ENCODE peak calls at places on chromosomes 4 and X, in eight cellular contexts. F is AML-193; R is adrenal gland; V is T follicular helper cell; W is activated CD4-positive, alpha-beta T cell treated with anti-CD3 and anti-CD28 coated beads, Interleukin-2, amount 10 ng/mL, durations not matched to agents 7 days and 5 days; K is HT1080; A is stimulated activated CD4-positive, alpha-beta T cell treated with anti-CD3 and anti-CD28 coated beads, Interleukin-15, amount 100 ng/mL, for 24 hours; X is HS-5. T is an unnamed sample.
A peak's percentile ranks its signal among the peaks of the same experiment; 100 is the strongest.

GRCh38 chr4:677431-678293 is 3.3 kb downstream of the MYL5 start:
- DNase-seq in V (peak; percentile 31), X (no peak), K (no peak), A (peak; percentile 57), F (no peak), W (no peak), R (peak; percentile 69), T (no peak)

GRCh38 chrX:97326456-97326855 is 442.7 kb downstream of the RPA4 start:
- DNase-seq in K (no peak), F (no peak), W (no peak), V (no peak), X (no peak), A (no peak), R (no peak), T (no peak)

GRCh38 chrX:24198101-24198500 is 48.6 kb downstream of the ZFX start:
- DNase-seq in X (no peak), K (no peak), R (no peak), A (no peak), V (no peak), W (no peak), F (no peak), T (no peak)

GRCh38 chr4:111813565-111814140 is 331.6 kb upstream of the FAM241A start:
- DNase-seq in F (no peak), X (no peak), R (no peak), V (no peak), A (no peak), K (no peak), W (no peak), T (no peak)

GRCh38 chr4:78951862-78952472 is 12.7 kb upstream of the PAQR3 start:
- DNase-seq in K (peak; percentile 26), A (peak; percentile 31), V (no peak), X (no peak), W (peak; percentile 52), R (no peak), F (peak; percentile 47), T (peak; percentile 58)

GRCh38 chr4:23931489-23931830 is 41.6 kb upstream of the PPARGC1A start:
- DNase-seq in A (no peak), R (no peak), W (no peak), F (no peak), V (no peak), X (no peak), K (no peak), T (no peak)

GRCh38 chrX:23811135-23811781 is 28.3 kb downstream of the SAT1 start:
- DNase-seq in R (peak; percentile 52), X (no peak), A (no peak), W (no peak), V (no peak), K (no peak), F (peak; percentile 78), T (peak; percentile 40)

GRCh38 chr4:184402740-184403383 is 71.5 kb downstream of the IRF2 start:
- DNase-seq in F (no peak), V (no peak), R (no peak), K (no peak), X (no peak), A (no peak), W (no peak), T (no peak)

GRCh38 chr4:16067515-16067914 is 16.3 kb downstream of the PROM1 start:
- DNase-seq in K (peak; percentile 23), X (no peak), F (no peak), R (no peak), W (no peak), A (no peak), V (no peak), T (peak; percentile 81)

GRCh38 chrX:7110821-7111276 is 36.7 kb upstream of the STS start:
- DNase-seq in K (peak; percentile 62), A (no peak), W (no peak), R (no peak), V (no peak), F (peak; percentile 0), X (no peak), T (no peak)

GRCh38 chr4:140052050-140052449 is 101.9 kb downstream of the MAML3 start:
- DNase-seq in A (peak; percentile 49), R (peak; percentile 85), V (no peak), K (no peak), X (no peak), W (peak; percentile 50), F (peak; percentile 25), T (peak; percentile 51)

GRCh38 chr4:57113870-57114269 is 3.7 kb upstream of the IGFBP7 start:
- DNase-seq in X (no peak), R (no peak), W (no peak), V (no peak), A (no peak), F (no peak), K (no peak), T (no peak)

GRCh38 chr4:64564126-64564525 is 154.9 kb upstream of the TECRL start:
- DNase-seq in K (peak; percentile 72), V (no peak), W (no peak), A (no peak), X (no peak), F (no peak), R (no peak), T (no peak)

GRCh38 chr4:82578935-82579334 is 17.1 kb upstream of the TMEM150C start:
- DNase-seq in W (no peak), F (no peak), K (peak; percentile 35), R (no peak), V (no peak), X (no peak), A (no peak), T (peak; percentile 18)

GRCh38 chrX:115561605-115562491 is 874 bp downstream of the PLS3 start:
- DNase-seq in F (no peak), A (peak; percentile 15), R (peak; percentile 56), W (no peak), V (no peak), X (no peak), K (peak; percentile 38), T (peak; percentile 49)

GRCh38 chr4:118756429-118756828 is 71.2 kb downstream of the METTL14 start:
- DNase-seq in V (no peak), X (no peak), K (no peak), F (no peak), R (no peak), A (no peak), W (no peak), T (no peak)

GRCh38 chrX:107448625-107449468 is 605 bp upstream of the FRMPD3 start:
- DNase-seq in X (no peak), K (no peak), R (no peak), F (no peak), A (peak; percentile 5), V (no peak), W (no peak), T (no peak)

GRCh38 chrX:129540068-129540653 is at the start of gene OCRL:
- DNase-seq in F (peak; percentile 19), W (peak; percentile 32), K (peak; percentile 63), A (peak; percentile 70), V (peak; percentile 4), X (no peak), R (peak; percentile 84), T (peak; percentile 51)

GRCh38 chr4:101711590-101712255 is 78.8 kb upstream of the BANK1 start:
- DNase-seq in W (no peak), K (no peak), X (no peak), A (no peak), V (no peak), F (no peak), R (no peak), T (no peak)

GRCh38 chr4:83378426-83378825 is 43.8 kb upstream of the HPSE start:
- DNase-seq in K (peak; percentile 28), X (no peak), F (no peak), A (peak; percentile 15), W (no peak), R (no peak), V (no peak), T (no peak)

GRCh38 chrX:48966796-48967579 is 4.7 kb downstream of the KCND1 start:
- DNase-seq in W (no peak), K (peak; percentile 45), X (peak; percentile 6), A (no peak), V (no peak), R (no peak), F (no peak), T (no peak)

GRCh38 chr4:70559216-70559830 is 32.7 kb upstream of the AMBN start:
- DNase-seq in K (peak; percentile 50), W (peak; percentile 56), F (peak; percentile 19), V (peak; percentile 10), R (peak; percentile 64), X (no peak), A (peak; percentile 49), T (peak; percentile 54)